ENCODE peak calls at places on chromosomes 2 and 18, in ten cellular contexts. E is stimulated activated CD8-positive, alpha-beta memory T cell treated with anti-CD3 and anti-CD28 coated beads, Interleukin-15, amount 100 ng/mL, for 24 hours; J is endothelial cell; V is neural progenitor cell; I is CD4-positive, CD25-positive, alpha-beta regulatory T cell; D is NCI-H1105; G is retina; O is 8988T; M is AG20443; F is GM18507. Z is an unnamed sample.

GRCh38 chr2:138090330-138090729 is 126.1 kb downstream of the HNMT start:
- DNase-seq in O (no peak), V (no peak), I (no peak), J (peak), M (peak), G (no peak), F (no peak), E (no peak), D (no peak), Z (peak)

GRCh38 chr2:224579411-224579810 is 5.8 kb downstream of the CUL3 start:
- DNase-seq in G (no peak), E (no peak), O (no peak), V (no peak), F (no peak), I (no peak), D (no peak), J (no peak), M (no peak), Z (peak)

GRCh38 chr18:57331718-57332117 is 20.6 kb upstream of the ST8SIA3 start:
- DNase-seq in F (no peak), M (no peak), J (no peak), V (no peak), D (no peak), E (no peak), G (no peak), I (no peak), O (no peak), Z (no peak)

GRCh38 chr18:56516769-56517168 is 121.6 kb downstream of the TXNL1 start:
- DNase-seq in F (no peak), J (no peak), I (no peak), D (no peak), M (peak), G (no peak), O (no peak), V (no peak), E (no peak), Z (no peak)

GRCh38 chr2:160062283-160063005 is at the start of gene PLA2R1:
- DNase-seq in D (no peak), M (peak), O (peak), I (no peak), V (peak), G (peak), F (no peak), J (peak), E (no peak), Z (peak)

GRCh38 chr18:3054785-3055184 is 41.8 kb upstream of the LPIN2 start:
- DNase-seq in E (no peak), J (no peak), I (no peak), O (no peak), G (no peak), M (no peak), F (no peak), V (no peak), D (no peak), Z (peak)

GRCh38 chr18:77013777-77014525 is 118.6 kb downstream of the MBP start:
- DNase-seq in O (no peak), J (no peak), F (no peak), I (no peak), V (no peak), G (no peak), M (no peak), E (no peak), D (no peak), Z (no peak)

GRCh38 chr2:171729952-171730317 is 42.7 kb downstream of the DYNC1I2 start:
- DNase-seq in M (no peak), I (no peak), O (no peak), D (no peak), V (no peak), G (no peak), E (no peak), F (no peak), J (no peak), Z (no peak)

GRCh38 chr2:3927031-3927430 is 223.7 kb downstream of the DCDC2C start:
- DNase-seq in E (no peak), F (no peak), V (no peak), G (no peak), I (no peak), J (no peak), M (no peak), D (no peak), O (no peak), Z (no peak)

GRCh38 chr2:207163053-207163814 is 2.5 kb downstream of the KLF7 start:
- DNase-seq in J (no peak), F (no peak), E (no peak), D (no peak), V (no peak), O (no peak), G (peak), I (peak), M (peak), Z (peak)

GRCh38 chr2:217822296-217823252 is 180.2 kb downstream of the TNS1 start:
- DNase-seq in E (no peak), D (no peak), G (no peak), I (no peak), F (no peak), J (peak), V (peak), M (peak), O (no peak), Z (peak)

GRCh38 chr2:130920417-130921030 is 83.8 kb downstream of the ARHGEF4 start:
- DNase-seq in E (peak), M (peak), O (peak), D (peak), I (peak), J (peak), V (peak), G (peak), F (peak), Z (peak)

GRCh38 chr2:8546319-8547283 is 135.3 kb upstream of the ID2 start:
- DNase-seq in F (no peak), I (no peak), V (no peak), J (peak), E (no peak), M (no peak), D (no peak), G (peak), O (no peak), Z (no peak)

GRCh38 chr2:172307800-172308199 is 119.6 kb upstream of the ITGA6 start:
- DNase-seq in V (no peak), I (no peak), J (peak), M (no peak), E (no peak), D (peak), F (no peak), O (no peak), G (no peak), Z (peak)

GRCh38 chr2:168611091-168611490 is 155.0 kb downstream of the CERS6 start:
- DNase-seq in V (no peak), J (no peak), F (no peak), G (no peak), I (no peak), M (no peak), O (no peak), D (no peak), E (no peak), Z (no peak)

GRCh38 chr18:29588446-29589100 is 1411.6 kb upstream of the CDH2 start:
- DNase-seq in J (no peak), M (no peak), O (no peak), G (no peak), I (no peak), D (no peak), E (no peak), V (no peak), F (no peak), Z (no peak)

GRCh38 chr2:74817333-74817732 is 16.6 kb upstream of the HK2 start:
- DNase-seq in E (no peak), J (no peak), D (no peak), V (no peak), O (no peak), G (no peak), I (no peak), M (no peak), F (no peak), Z (no peak)

GRCh38 chr2:27042985-27043634 is 8.4 kb upstream of the AGBL5 start:
- DNase-seq in E (no peak), I (no peak), F (no peak), G (no peak), O (no peak), M (no peak), J (no peak), D (no peak), V (no peak), Z (no peak)

GRCh38 chr18:924987-925386 is 20.3 kb downstream of the ADCYAP1 start:
- DNase-seq in F (no peak), M (no peak), J (no peak), E (no peak), G (no peak), D (no peak), V (no peak), I (no peak), O (no peak), Z (no peak)

GRCh38 chr2:16171425-16171920 is 231.1 kb downstream of the MYCN start:
- DNase-seq in F (no peak), I (no peak), O (no peak), V (no peak), G (no peak), M (no peak), J (no peak), D (no peak), E (no peak), Z (no peak)

Z was measured in renal cortical epithelial cell.